ENCODE peak calls at places on chromosome 18, in nine cellular contexts. J is kidney, X is tibial nerve, P is IMR-90, W is heart right ventricle, Q is GM23338, E is neural progenitor cell, F is cardiac muscle cell, Z is breast epithelium. C is an unnamed sample.

GRCh38 chr18:7363338-7363737 is 132.4 kb downstream of the LRRC30 start:
- DNase-seq in J (no peak), X (no peak), P (no peak), W (no peak), Q (no peak), E (no peak), F (no peak), Z (no peak), C (no peak)

GRCh38 chr18:76465630-76466409 is 29.2 kb downstream of the ZNF516 start:
- DNase-seq in J (no peak), X (no peak), P (no peak), W (no peak), Q (no peak), E (no peak), F (no peak), Z (no peak), C (no peak)

GRCh38 chr18:43692291-43692690 is 415.0 kb upstream of the SYT4 start:
- DNase-seq in J (no peak), X (no peak), P (peak), W (no peak), Q (peak), E (no peak), F (no peak), Z (no peak), C (no peak)

GRCh38 chr18:5868218-5868904 is 27.0 kb downstream of the TMEM200C start:
- DNase-seq in J (no peak), X (peak), P (peak), W (peak), Q (peak), E (peak), F (peak), Z (no peak), C (no peak)

GRCh38 chr18:69898241-69898861 is 49.3 kb downstream of the CD226 start:
- DNase-seq in J (no peak), X (no peak), P (no peak), W (no peak), Q (no peak), E (no peak), F (peak), Z (no peak), C (no peak)

GRCh38 chr18:7038330-7038846 is 79.2 kb downstream of the LAMA1 start:
- DNase-seq in J (peak), X (peak), P (peak), W (peak), Q (peak), E (peak), F (peak), Z (peak), C (no peak)

GRCh38 chr18:76619342-76620315 is 124.6 kb upstream of the ZNF516 start:
- DNase-seq in J (peak), X (peak), P (peak), W (peak), Q (peak), E (peak), F (peak), Z (no peak), C (peak)

GRCh38 chr18:13379062-13379800 is 160.7 kb downstream of the LDLRAD4 start:
- DNase-seq in J (no peak), X (no peak), P (no peak), W (no peak), Q (no peak), E (no peak), F (no peak), Z (peak), C (no peak)

GRCh38 chr18:9854801-9855676 is 30.7 kb upstream of the TXNDC2 start:
- DNase-seq in J (no peak), X (no peak), P (peak), W (no peak), Q (no peak), E (no peak), F (peak), Z (no peak), C (no peak)

GRCh38 chr18:8808001-8808400 is 102.6 kb downstream of the MTCL1 start:
- DNase-seq in J (no peak), X (no peak), P (peak), W (no peak), Q (no peak), E (no peak), F (no peak), Z (no peak), C (no peak)

GRCh38 chr18:14104906-14105748 is 27.1 kb downstream of the ZNF519 start:
- DNase-seq in J (no peak), X (no peak), P (no peak), W (no peak), Q (peak), E (no peak), F (no peak), Z (no peak), C (no peak)

GRCh38 chr18:58858591-58859468 is 5.8 kb upstream of the ZNF532 start:
- DNase-seq in J (no peak), X (peak), P (no peak), W (peak), Q (no peak), E (no peak), F (peak), Z (no peak), C (peak)

GRCh38 chr18:36672437-36673344 is 156.1 kb downstream of the TPGS2 start:
- DNase-seq in J (no peak), X (no peak), P (peak), W (no peak), Q (no peak), E (no peak), F (peak), Z (no peak), C (peak)

GRCh38 chr18:57544958-57545661 is 41.4 kb downstream of the FECH start:
- DNase-seq in J (no peak), X (no peak), P (no peak), W (no peak), Q (no peak), E (no peak), F (no peak), Z (no peak), C (no peak)

GRCh38 chr18:9902832-9903231 is 11.0 kb upstream of the VAPA start:
- DNase-seq in J (no peak), X (no peak), P (no peak), W (no peak), Q (no peak), E (peak), F (peak), Z (no peak), C (no peak)

GRCh38 chr18:36412778-36413177 is 115.3 kb downstream of the FHOD3 start:
- DNase-seq in J (no peak), X (no peak), P (no peak), W (no peak), Q (peak), E (peak), F (peak), Z (no peak), C (no peak)

GRCh38 chr18:11607897-11608296 is 1.5 kb upstream of the SLC35G4 start:
- DNase-seq in J (no peak), X (no peak), P (no peak), W (no peak), Q (no peak), E (peak), F (peak), Z (no peak), C (no peak)

GRCh38 chr18:57951999-57952774 is 91.8 kb upstream of the NEDD4L start:
- DNase-seq in J (no peak), X (no peak), P (no peak), W (no peak), Q (no peak), E (no peak), F (no peak), Z (no peak), C (peak)

GRCh38 chr18:36309436-36310391 is 12.2 kb downstream of the FHOD3 start:
- DNase-seq in J (peak), X (no peak), P (peak), W (no peak), Q (no peak), E (no peak), F (peak), Z (peak), C (no peak)

GRCh38 chr18:48815581-48816324 is 135.0 kb downstream of the SMAD7 start:
- DNase-seq in J (no peak), X (peak), P (peak), W (no peak), Q (no peak), E (no peak), F (no peak), Z (no peak), C (no peak)

GRCh38 chr18:67359868-67360838 is 156.4 kb downstream of the DSEL start:
- DNase-seq in J (no peak), X (peak), P (peak), W (peak), Q (no peak), E (no peak), F (peak), Z (no peak), C (peak)

GRCh38 chr18:13813271-13813849 is 10.6 kb upstream of the MC5R start:
- DNase-seq in J (no peak), X (peak), P (peak), W (peak), Q (peak), E (peak), F (peak), Z (no peak), C (no peak)

GRCh38 chr18:58903533-58903932 is 38.9 kb downstream of the ZNF532 start:
- DNase-seq in J (no peak), X (no peak), P (no peak), W (no peak), Q (no peak), E (no peak), F (peak), Z (no peak), C (no peak)

GRCh38 chr18:65567372-65567771 is 183.4 kb upstream of the CDH7 start:
- DNase-seq in J (no peak), X (no peak), P (no peak), W (no peak), Q (peak), E (peak), F (no peak), Z (no peak), C (no peak)

GRCh38 chr18:75068682-75069435 is 140.1 kb downstream of the PTGR3 start:
- DNase-seq in J (no peak), X (no peak), P (no peak), W (no peak), Q (no peak), E (no peak), F (peak), Z (no peak), C (peak)

DNA sequence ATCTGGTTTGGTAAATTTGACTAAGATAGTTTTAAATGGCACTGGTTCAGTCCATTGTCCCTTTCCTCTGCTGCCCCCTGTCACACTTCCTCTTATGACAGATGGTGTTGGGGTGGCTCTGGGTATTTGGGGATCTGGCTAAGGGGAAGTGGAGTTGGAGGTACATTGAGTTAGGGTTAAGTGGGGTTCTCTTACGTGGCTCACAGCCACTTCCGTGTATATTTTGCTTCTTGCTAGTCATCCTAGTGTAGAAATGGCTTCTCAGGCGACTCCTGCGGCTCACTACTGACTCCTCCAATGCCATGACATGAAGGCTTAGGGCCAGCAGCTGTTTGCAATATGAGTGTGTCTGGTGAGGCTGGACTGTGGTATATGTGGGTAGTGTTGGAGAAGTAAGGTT is 187.0 kb downstream of the HAUS1 start:
- DNase-seq in J (no peak), X (no peak), P (no peak), W (no peak), Q (no peak), E (no peak), F (no peak), Z (no peak), C (no peak)
- TF ChIP-seq CTCF in J (no peak), X (no peak), P (no peak), W (peak), Q (no peak), E (no peak), F (no peak), Z (no peak), C (no peak)

GRCh38 chr18:72504866-72505265 is 39.3 kb downstream of the CBLN2 start:
- DNase-seq in J (no peak), X (no peak), P (no peak), W (no peak), Q (no peak), E (no peak), F (no peak), Z (no peak), C (no peak)

DNA sequence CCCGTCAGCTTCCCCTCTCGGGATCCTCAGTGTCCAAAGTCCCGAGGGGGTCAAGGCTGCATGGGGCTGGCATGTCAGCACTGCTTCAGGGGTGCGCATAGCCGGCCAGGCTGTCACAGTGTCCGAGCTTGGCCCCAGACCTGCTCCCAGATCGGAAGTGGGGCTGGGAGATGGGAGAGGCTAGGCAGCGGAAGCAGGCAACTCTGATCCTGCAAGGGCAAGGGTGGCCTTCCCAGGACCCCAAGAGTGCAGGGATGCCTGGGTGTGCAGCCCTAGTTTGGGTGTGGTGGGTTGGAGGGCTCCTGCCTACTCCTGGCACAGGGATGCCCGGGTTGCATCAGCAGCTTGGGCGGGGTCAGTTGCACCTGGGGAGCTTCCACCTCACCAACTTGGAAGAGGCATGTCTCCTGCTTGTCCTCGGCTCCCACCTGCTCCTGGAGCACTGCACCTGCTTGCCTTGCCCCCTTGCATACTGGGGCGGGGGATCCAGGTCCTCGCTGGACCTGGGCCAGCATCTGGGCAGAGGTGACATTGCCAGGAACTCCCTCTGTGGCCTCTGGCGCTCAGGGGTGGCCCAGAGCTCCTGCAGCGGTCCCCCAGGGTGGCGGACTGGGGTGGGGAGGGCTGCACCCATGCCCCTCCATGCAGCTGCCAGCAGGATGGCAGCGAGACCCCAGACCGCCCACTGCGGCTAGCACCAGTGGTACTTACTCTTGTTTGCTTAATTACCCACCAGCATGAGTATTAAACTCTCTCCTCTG is 41.3 kb downstream of the CBLN2 start:
- DNase-seq in J (peak), X (no peak), P (no peak), W (no peak), Q (no peak), E (no peak), F (no peak), Z (no peak), C (no peak)
- H3K4me3 ChIP-seq in J (no peak), X (no peak), P (no peak), W (no peak), Q (no peak), E (no peak), F (no peak), Z (no peak), C (no peak)

GRCh38 chr18:31440787-31441186 is 6.8 kb upstream of the DSG3 start:
- DNase-seq in J (no peak), X (no peak), P (no peak), W (no peak), Q (no peak), E (no peak), F (no peak), Z (no peak), C (no peak)
- H3K27ac ChIP-seq in J (no peak), X (no peak), P (no peak), W (no peak), Q (no peak), E (no peak), F (no peak), Z (no peak), C (no peak)

GRCh38 chr18:55384115-55384514 is 203.9 kb downstream of the TCF4 start:
- DNase-seq in J (no peak), X (no peak), P (no peak), W (no peak), Q (no peak), E (no peak), F (no peak), Z (no peak), C (no peak)

GRCh38 chr18:55386545-55386944 is 201.4 kb downstream of the TCF4 start:
- DNase-seq in J (no peak), X (no peak), P (no peak), W (no peak), Q (no peak), E (no peak), F (no peak), Z (no peak), C (no peak)

GRCh38 chr18:55382277-55382805 is 205.7 kb downstream of the TCF4 start:
- DNase-seq in J (no peak), X (no peak), P (no peak), W (no peak), Q (no peak), E (no peak), F (no peak), Z (no peak), C (no peak)

GRCh38 chr18:55385770-55386169 is 202.2 kb downstream of the TCF4 start:
- DNase-seq in J (no peak), X (no peak), P (no peak), W (no peak), Q (no peak), E (no peak), F (no peak), Z (no peak), C (no peak)

DNA sequence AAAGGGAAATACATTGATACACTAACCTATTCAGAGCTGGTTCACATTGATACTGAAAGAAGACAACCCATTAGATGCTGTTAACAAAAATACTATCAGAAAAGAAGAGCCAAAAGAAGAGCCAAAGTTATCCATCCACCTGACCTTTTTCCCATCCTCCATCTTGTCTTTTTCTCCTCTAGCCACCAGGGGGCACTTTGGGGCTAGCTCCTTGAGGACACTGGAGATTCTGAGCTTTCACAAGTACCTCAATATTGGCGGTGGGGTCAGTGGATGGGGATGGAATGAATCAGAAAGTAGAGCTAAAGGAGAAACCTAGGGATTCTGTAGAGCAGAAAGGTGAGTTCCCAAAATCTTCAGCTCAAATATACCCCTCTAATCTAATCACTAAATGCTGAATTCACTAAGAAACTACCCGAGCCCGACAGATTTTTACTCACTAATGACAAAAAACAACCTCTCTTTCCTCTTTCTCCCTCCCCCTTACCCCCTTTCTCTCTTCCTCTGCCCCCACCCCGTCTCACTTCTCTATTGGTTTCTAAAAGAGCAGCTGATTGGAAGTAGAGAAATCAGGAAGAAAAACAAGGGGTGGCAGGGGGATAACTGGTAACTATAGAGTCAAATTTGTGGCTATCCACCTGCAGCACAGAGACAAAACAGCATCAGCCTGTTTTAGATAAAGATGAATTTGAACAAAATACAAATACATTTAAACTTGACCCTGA is 203.3 kb downstream of the TCF4 start:
- DNase-seq in J (no peak), X (no peak), P (peak), W (no peak), Q (peak), E (peak), F (peak), Z (no peak), C (no peak)
- TF ChIP-seq CTCF in J (peak), X (peak), P (peak), W (peak), Q (peak), E (peak), F (peak), Z (no peak), C (peak)

DNA sequence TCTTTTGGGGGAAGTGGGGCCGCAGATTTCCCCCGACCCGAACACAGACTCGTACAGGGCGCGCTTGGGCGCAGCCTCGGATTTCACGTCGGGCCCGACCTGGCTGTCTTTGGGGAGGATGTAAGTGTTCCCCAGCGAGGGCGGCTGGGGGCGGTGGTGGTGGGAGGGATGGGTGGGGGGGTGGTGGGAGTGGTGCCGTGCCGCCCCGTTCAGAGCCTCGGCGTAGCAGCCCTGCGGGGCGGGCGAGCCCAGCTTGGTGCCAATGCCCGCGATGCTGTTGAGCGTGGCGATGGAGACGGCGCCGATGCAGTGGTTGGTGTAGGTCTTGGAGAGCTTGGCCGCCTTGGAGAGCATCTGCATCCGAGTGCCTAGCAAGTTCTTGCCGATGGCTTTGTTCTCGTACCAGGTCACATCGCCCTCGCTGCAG is 1.5 kb downstream of the KCTD1 start:
- DNase-seq in J (peak), X (no peak), P (no peak), W (no peak), Q (no peak), E (peak), F (no peak), Z (no peak), C (no peak)
- H3K4me3 ChIP-seq in J (no peak), X (peak), P (no peak), W (peak), Q (peak), E (peak), F (peak), Z (peak), C (peak)

C was measured in ascending aorta.